ENCODE peak calls at places on chromosomes 2 and 18, in six cellular contexts. M is GM23338, X is hepatocyte, T is coronary artery, B is heart left ventricle, R is fibroblast of lung. Q is an unnamed sample.

GRCh38 chr2:32611366-32611765 is 16.5 kb upstream of the TTC27 start:
- DNase-seq in M (no peak), X (peak), T (no peak), B (no peak), R (no peak), Q (no peak)

GRCh38 chr2:237441605-237442004 is 27.6 kb upstream of the COL6A3 start:
- DNase-seq in M (no peak), X (peak), T (no peak), B (no peak), R (peak), Q (peak)

GRCh38 chr18:31954349-31954748 is 11.4 kb upstream of the TRAPPC8 start:
- DNase-seq in M (no peak), X (peak), T (no peak), B (no peak), R (peak), Q (no peak)

GRCh38 chr2:176552456-176553135 is 283.4 kb downstream of the MTX2 start:
- DNase-seq in M (no peak), X (no peak), T (no peak), B (no peak), R (peak), Q (no peak)

GRCh38 chr2:121333834-121334558 is 49.0 kb upstream of the TFCP2L1 start:
- DNase-seq in M (no peak), X (no peak), T (peak), B (no peak), R (no peak), Q (no peak)

GRCh38 chr2:163441603-163442002 is 294.2 kb downstream of the FIGN start:
- DNase-seq in M (no peak), X (no peak), T (no peak), B (no peak), R (no peak), Q (no peak)

GRCh38 chr2:47485751-47486300 is 82.9 kb downstream of the MSH2 start:
- DNase-seq in M (no peak), X (no peak), T (no peak), B (no peak), R (peak), Q (no peak)

GRCh38 chr2:66981074-66981473 is 416.1 kb upstream of the ETAA1 start:
- DNase-seq in M (no peak), X (no peak), T (no peak), B (no peak), R (no peak), Q (no peak)

GRCh38 chr18:2736823-2737222 is 81.3 kb downstream of the SMCHD1 start:
- DNase-seq in M (no peak), X (no peak), T (no peak), B (no peak), R (no peak), Q (no peak)

GRCh38 chr2:209236369-209236768 is 187.5 kb upstream of the MAP2 start:
- DNase-seq in M (peak), X (peak), T (no peak), B (no peak), R (no peak), Q (no peak)

GRCh38 chr2:174802459-174802858 is 38.2 kb upstream of the CHRNA1 start:
- DNase-seq in M (no peak), X (no peak), T (no peak), B (no peak), R (peak), Q (no peak)

GRCh38 chr2:225761396-225761795 is 361.9 kb downstream of the NYAP2 start:
- DNase-seq in M (no peak), X (no peak), T (no peak), B (no peak), R (no peak), Q (no peak)

GRCh38 chr18:2961828-2962227 is 51.1 kb downstream of the LPIN2 start:
- DNase-seq in M (no peak), X (no peak), T (no peak), B (no peak), R (peak), Q (no peak)

GRCh38 chr2:3454802-3455201 is 64.5 kb downstream of the ADI1 start:
- DNase-seq in M (no peak), X (no peak), T (no peak), B (no peak), R (no peak), Q (no peak)

GRCh38 chr2:240567872-240568677 is at the start of gene RNPEPL1:
- DNase-seq in M (peak), X (peak), T (no peak), B (peak), R (peak), Q (no peak)

GRCh38 chr2:165295643-165296042 is 56.4 kb downstream of the SCN2A start:
- DNase-seq in M (no peak), X (no peak), T (no peak), B (no peak), R (no peak), Q (no peak)

GRCh38 chr2:151111599-151112278 is 149.9 kb downstream of the RBM43 start:
- DNase-seq in M (peak), X (peak), T (no peak), B (no peak), R (peak), Q (peak)

GRCh38 chr2:182301093-182301492 is 125.7 kb downstream of the PDE1A start:
- DNase-seq in M (no peak), X (no peak), T (no peak), B (no peak), R (peak), Q (no peak)

GRCh38 chr2:109063326-109063670 is 65.7 kb upstream of the SH3RF3 start:
- DNase-seq in M (peak), X (no peak), T (no peak), B (no peak), R (no peak), Q (no peak)

GRCh38 chr2:121902171-121902591 is 146.7 kb downstream of the TSN start:
- DNase-seq in M (peak), X (no peak), T (no peak), B (peak), R (no peak), Q (no peak)

GRCh38 chr2:218993345-218994315 is at the start of gene CRYBA2:
- DNase-seq in M (peak), X (peak), T (no peak), B (no peak), R (no peak), Q (no peak)

GRCh38 chr18:55897101-55897500 is 309.1 kb upstream of the TCF4 start:
- DNase-seq in M (no peak), X (peak), T (no peak), B (no peak), R (no peak), Q (no peak)

GRCh38 chr2:129802290-129802689 is 177.2 kb upstream of the RAB6C start:
- DNase-seq in M (peak), X (no peak), T (peak), B (no peak), R (no peak), Q (no peak)

GRCh38 chr2:219109468-219109867 is 48.7 kb upstream of the IHH start:
- DNase-seq in M (peak), X (peak), T (no peak), B (no peak), R (no peak), Q (no peak)

GRCh38 chr2:44713170-44713569 is 228.3 kb upstream of the SIX3 start:
- DNase-seq in M (no peak), X (no peak), T (no peak), B (no peak), R (no peak), Q (no peak)

GRCh38 chr18:29841631-29842030 is 1200.9 kb downstream of the DSC3 start:
- DNase-seq in M (no peak), X (no peak), T (no peak), B (no peak), R (no peak), Q (no peak)

GRCh38 chr18:389658-390357 is 110.7 kb downstream of the COLEC12 start:
- DNase-seq in M (peak), X (no peak), T (no peak), B (no peak), R (peak), Q (no peak)

GRCh38 chr2:221570321-221571107 is 1.6 kb downstream of the EPHA4 start:
- DNase-seq in M (peak), X (peak), T (no peak), B (peak), R (peak), Q (no peak)

GRCh38 chr18:62521588-62521987 is 1.2 kb upstream of the ZCCHC2 start:
- DNase-seq in M (no peak), X (no peak), T (no peak), B (no peak), R (peak), Q (no peak)
- H3K4me3 ChIP-seq in M (peak), X (peak), T (peak), B (peak), R (peak), Q (no peak)

DNA sequence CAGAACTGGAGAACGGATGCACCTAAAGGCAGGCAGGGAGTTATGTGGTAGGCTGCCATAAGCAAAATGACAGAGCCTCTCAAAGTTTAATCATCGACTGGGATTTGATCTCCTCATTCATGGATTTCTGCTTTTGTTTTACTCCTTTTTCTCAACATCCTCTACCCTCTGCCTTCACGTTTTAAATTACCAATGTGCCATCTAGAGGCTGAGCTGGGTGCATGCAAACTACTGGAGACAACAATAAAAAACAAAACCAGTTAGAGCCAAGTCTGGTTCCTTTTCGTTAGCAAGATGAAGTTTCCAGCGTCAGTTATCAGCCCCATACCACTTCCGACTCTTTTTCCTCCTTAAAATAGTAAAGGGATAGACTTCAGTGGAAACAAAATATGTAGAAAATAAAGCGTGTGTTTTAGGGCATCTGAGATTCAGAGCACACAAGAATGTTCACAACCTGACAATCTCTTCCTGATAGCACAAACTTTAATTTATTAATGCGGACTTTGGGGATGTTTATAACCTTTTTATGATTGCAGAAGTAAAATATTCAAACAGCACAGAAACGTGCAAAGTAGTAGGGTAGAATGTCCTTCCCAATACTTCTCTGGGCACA is 117.0 kb downstream of the LAMA1 start:
- DNase-seq in M (peak), X (peak), T (no peak), B (no peak), R (peak), Q (no peak)
- TF ChIP-seq CTCF in M (peak), X (peak), T (no peak), B (peak), R (peak), Q (peak)

DNA sequence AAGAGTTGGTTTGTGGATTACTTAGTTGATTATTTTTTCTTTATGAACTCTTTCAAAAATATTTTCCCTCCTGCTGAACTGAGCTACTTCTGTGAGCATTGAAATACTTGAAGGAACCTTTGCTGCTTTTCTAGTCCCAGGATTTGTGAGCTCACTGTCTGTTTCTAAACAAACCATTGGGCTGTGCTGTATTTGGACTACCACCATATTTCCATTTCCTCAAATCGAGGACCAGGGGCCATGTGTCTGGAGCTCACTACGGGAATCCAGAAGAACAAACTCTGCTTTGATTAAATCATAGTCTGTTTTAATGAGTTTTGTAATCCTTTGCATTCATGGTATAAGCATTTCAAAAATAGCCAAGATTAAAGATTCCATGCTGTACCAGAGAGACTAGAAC is 1.3 kb downstream of the MRPL33 start:
- DNase-seq in M (no peak), X (no peak), T (no peak), B (no peak), R (no peak), Q (no peak)
- H3K4me3 ChIP-seq in M (peak), X (peak), T (peak), B (peak), R (peak), Q (peak)

DNA sequence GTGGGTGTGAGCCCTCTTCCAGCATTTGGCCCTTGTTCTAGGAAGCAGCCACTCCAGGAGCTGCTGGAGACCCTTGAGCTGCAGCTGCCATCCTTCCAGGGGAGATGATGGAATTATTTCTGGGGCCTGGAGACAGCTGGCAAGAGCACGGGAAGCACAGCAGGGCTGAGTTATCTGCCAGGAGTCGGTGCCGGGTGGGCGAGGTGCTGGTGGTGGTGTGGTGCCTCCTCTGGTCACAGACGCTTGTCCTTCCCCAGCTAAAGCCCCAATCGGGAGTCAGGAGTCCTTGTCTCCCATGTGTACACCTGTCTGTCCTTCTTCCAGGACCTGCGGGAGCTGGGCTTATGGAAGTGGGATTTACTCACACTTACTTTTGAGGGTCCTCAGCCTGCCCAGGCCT is 36.0 kb downstream of the DPYSL5 start:
- DNase-seq in M (no peak), X (no peak), T (no peak), B (no peak), R (no peak), Q (no peak)
- TF ChIP-seq CTCF in M (no peak), X (no peak), T (no peak), B (no peak), R (no peak), Q (no peak)

GRCh38 chr2:230985519-230986231 is 10.2 kb upstream of the SPATA3 start:
- DNase-seq in M (no peak), X (no peak), T (no peak), B (no peak), R (no peak), Q (no peak)
- H3K4me3 ChIP-seq in M (no peak), X (no peak), T (no peak), B (no peak), R (no peak), Q (no peak)

DNA sequence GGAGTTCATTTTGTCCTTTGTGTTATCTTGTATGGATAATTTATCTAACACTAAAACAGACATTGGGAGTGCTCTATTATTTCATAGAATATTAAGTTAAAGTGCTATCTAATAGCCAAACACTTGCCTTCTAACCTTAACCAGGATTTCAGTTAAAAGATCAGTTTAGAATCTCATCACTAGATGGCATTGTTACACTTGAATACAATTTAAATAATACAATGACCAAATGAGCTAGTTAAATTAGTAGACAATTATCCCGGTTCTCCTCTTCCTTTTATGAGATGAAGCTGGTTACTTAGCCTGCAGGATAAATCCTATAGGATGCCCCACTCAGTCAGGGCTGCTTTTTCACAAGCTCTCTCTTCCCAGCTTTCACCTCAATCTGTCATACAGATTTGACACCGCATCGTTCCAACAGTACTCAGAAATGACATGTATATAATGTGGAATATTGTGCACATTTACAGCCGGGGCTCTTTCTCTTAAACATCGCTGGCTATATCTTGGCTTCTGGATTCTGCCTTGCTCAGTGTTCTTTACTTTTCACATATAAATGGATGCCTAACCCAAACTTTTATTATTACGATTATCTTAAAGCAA is 678.8 kb downstream of the KCNJ3 start:
- DNase-seq in M (peak), X (peak), T (no peak), B (no peak), R (peak), Q (no peak)
- TF ChIP-seq CTCF in M (peak), X (peak), T (no peak), B (peak), R (no peak), Q (peak)

DNA sequence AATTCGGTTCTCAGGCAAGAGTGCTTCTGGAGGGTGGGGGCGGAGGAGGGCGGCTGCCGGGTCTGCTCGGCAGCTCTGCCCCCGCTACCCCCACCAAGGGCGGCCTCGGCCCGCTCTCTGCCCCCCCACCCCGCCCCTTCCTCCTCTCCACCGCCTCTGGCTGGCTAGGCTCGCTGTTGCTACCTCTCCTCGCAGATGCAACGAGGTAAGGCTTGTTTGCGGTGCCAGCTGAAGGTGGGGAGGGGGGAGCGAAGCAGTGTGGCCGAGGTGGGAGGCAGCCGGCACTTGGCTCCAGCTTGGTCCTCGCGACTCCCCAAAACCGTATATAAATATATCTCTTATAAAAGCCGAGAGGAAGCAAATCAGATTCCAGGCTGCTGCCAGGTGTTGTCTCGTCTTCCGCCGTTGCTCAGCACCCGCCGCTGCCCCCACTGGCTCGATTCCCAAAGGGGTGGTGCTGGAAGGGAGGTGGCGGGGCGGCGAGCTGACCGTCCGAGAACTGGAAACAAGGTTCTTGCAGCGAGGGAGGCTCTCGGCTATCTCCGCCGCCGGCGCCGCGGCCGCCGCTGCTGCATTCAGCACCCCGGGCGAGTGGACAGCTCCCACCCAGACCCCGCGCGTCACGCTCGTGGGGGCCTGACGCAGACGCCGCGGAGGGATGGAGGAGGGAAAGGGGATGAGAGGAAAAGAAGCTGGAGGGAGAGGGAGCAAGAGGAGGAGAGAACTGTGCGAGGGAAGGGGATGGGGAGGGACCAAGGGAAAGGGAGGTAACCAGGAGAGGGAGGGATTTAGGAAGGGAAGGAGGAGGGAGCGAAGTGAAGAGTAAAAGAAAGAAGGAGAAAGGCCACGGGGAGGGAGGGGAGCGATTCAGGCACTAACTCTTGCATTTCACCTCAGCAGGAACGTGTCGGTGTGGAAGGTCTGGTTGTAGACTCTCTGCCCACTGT is at the start of gene MARCHF4:
- DNase-seq in M (peak), X (peak), T (no peak), B (peak), R (peak), Q (peak)
- H3K4me3 ChIP-seq in M (peak), X (no peak), T (peak), B (peak), R (peak), Q (peak)

Q was measured in AG04450.